ENCODE peak calls at places on chromosomes 1 and 21, in five cellular contexts. One of them, this sample, is unnamed.

GRCh38 chr1:226002667-226003501 is 3.7 kb upstream of the SDE2 start:
- DNase-seq in fibroblast of lung: peak
- DNase-seq in astrocyte of the cerebellum: no peak
- DNase-seq in spleen: peak
- DNase-seq in OCI-LY7: no peak
- DNase-seq in this sample: no peak

GRCh38 chr1:245589827-245590421 is 435.1 kb downstream of the KIF26B start:
- DNase-seq in fibroblast of lung: no peak
- DNase-seq in spleen: no peak
- DNase-seq in OCI-LY7: no peak
- DNase-seq in astrocyte of the cerebellum: no peak
- DNase-seq in this sample: no peak

GRCh38 chr1:156081174-156082110 is 823 bp downstream of the MEX3A start:
- DNase-seq in OCI-LY7: no peak
- DNase-seq in astrocyte of the cerebellum: no peak
- DNase-seq in fibroblast of lung: peak
- DNase-seq in spleen: no peak
- DNase-seq in this sample: no peak

GRCh38 chr1:95108792-95109191 is 8.4 kb upstream of the TLCD4 start:
- DNase-seq in OCI-LY7: no peak
- DNase-seq in fibroblast of lung: no peak
- DNase-seq in spleen: no peak
- DNase-seq in astrocyte of the cerebellum: no peak
- DNase-seq in this sample: no peak

GRCh38 chr1:25216123-25216522 is 16.2 kb downstream of the SYF2 start:
- DNase-seq in fibroblast of lung: no peak
- DNase-seq in astrocyte of the cerebellum: no peak
- DNase-seq in spleen: peak
- DNase-seq in OCI-LY7: peak
- DNase-seq in this sample: no peak

GRCh38 chr1:158930504-158930903 is 848 bp upstream of the PYHIN1 start:
- DNase-seq in OCI-LY7: peak
- DNase-seq in astrocyte of the cerebellum: no peak
- DNase-seq in fibroblast of lung: no peak
- DNase-seq in spleen: no peak
- DNase-seq in this sample: no peak

GRCh38 chr1:42767510-42767924 is 468 bp downstream of the C1orf50 start:
- DNase-seq in fibroblast of lung: no peak
- DNase-seq in astrocyte of the cerebellum: no peak
- DNase-seq in spleen: no peak
- DNase-seq in OCI-LY7: no peak
- DNase-seq in this sample: no peak

GRCh38 chr1:3219005-3219724 is 150.2 kb downstream of the PRDM16 start:
- DNase-seq in astrocyte of the cerebellum: peak
- DNase-seq in OCI-LY7: no peak
- DNase-seq in spleen: no peak
- DNase-seq in fibroblast of lung: peak
- DNase-seq in this sample: no peak

GRCh38 chr1:240719953-240720700 is 108.2 kb upstream of the GREM2 start:
- DNase-seq in spleen: no peak
- DNase-seq in fibroblast of lung: no peak
- DNase-seq in OCI-LY7: no peak
- DNase-seq in astrocyte of the cerebellum: no peak
- DNase-seq in this sample: no peak

GRCh38 chr1:115429242-115429641 is 91.2 kb upstream of the NGF start:
- DNase-seq in spleen: no peak
- DNase-seq in astrocyte of the cerebellum: no peak
- DNase-seq in fibroblast of lung: peak
- DNase-seq in OCI-LY7: no peak
- DNase-seq in this sample: no peak

GRCh38 chr1:116722016-116722838 is 32.0 kb upstream of the CD2 start:
- DNase-seq in fibroblast of lung: peak
- DNase-seq in astrocyte of the cerebellum: no peak
- DNase-seq in OCI-LY7: no peak
- DNase-seq in spleen: no peak
- DNase-seq in this sample: no peak

GRCh38 chr1:224498574-224499170 is 64.1 kb upstream of the WDR26 start:
- DNase-seq in astrocyte of the cerebellum: peak
- DNase-seq in OCI-LY7: no peak
- DNase-seq in spleen: no peak
- DNase-seq in fibroblast of lung: peak
- DNase-seq in this sample: no peak

GRCh38 chr1:214445846-214446614 is 105.4 kb downstream of the PTPN14 start:
- DNase-seq in fibroblast of lung: peak
- DNase-seq in astrocyte of the cerebellum: peak
- DNase-seq in spleen: no peak
- DNase-seq in OCI-LY7: no peak
- DNase-seq in this sample: no peak

GRCh38 chr1:228161866-228162265 is 3.7 kb upstream of the IBA57 start:
- DNase-seq in fibroblast of lung: no peak
- DNase-seq in OCI-LY7: no peak
- DNase-seq in spleen: no peak
- DNase-seq in astrocyte of the cerebellum: no peak
- DNase-seq in this sample: no peak

GRCh38 chr1:198778049-198778448 is 139.2 kb downstream of the PTPRC start:
- DNase-seq in spleen: peak
- DNase-seq in OCI-LY7: no peak
- DNase-seq in fibroblast of lung: peak
- DNase-seq in astrocyte of the cerebellum: peak
- DNase-seq in this sample: no peak

GRCh38 chr1:50667272-50667671 is 244.0 kb upstream of the DMRTA2 start:
- DNase-seq in spleen: no peak
- DNase-seq in OCI-LY7: peak
- DNase-seq in astrocyte of the cerebellum: no peak
- DNase-seq in fibroblast of lung: no peak
- DNase-seq in this sample: no peak

GRCh38 chr1:112954059-112954458 is 1.9 kb downstream of the SLC16A1 start:
- DNase-seq in spleen: no peak
- DNase-seq in OCI-LY7: no peak
- DNase-seq in fibroblast of lung: peak
- DNase-seq in astrocyte of the cerebellum: no peak
- DNase-seq in this sample: no peak

GRCh38 chr1:1157914-1158710 is 15.6 kb upstream of the TTLL10 start:
- DNase-seq in fibroblast of lung: peak
- DNase-seq in astrocyte of the cerebellum: no peak
- DNase-seq in OCI-LY7: peak
- DNase-seq in spleen: no peak
- DNase-seq in this sample: peak

GRCh38 chr1:79633456-79633855 is 626.9 kb upstream of the ADGRL4 start:
- DNase-seq in OCI-LY7: no peak
- DNase-seq in astrocyte of the cerebellum: peak
- DNase-seq in fibroblast of lung: peak
- DNase-seq in spleen: no peak
- DNase-seq in this sample: no peak

GRCh38 chr1:88646852-88647645 is 37.0 kb upstream of the PKN2 start:
- DNase-seq in fibroblast of lung: no peak
- DNase-seq in OCI-LY7: no peak
- DNase-seq in astrocyte of the cerebellum: no peak
- DNase-seq in spleen: no peak
- DNase-seq in this sample: no peak

GRCh38 chr1:86594284-86594683 is 47.4 kb downstream of the CLCA4 start:
- DNase-seq in fibroblast of lung: no peak
- DNase-seq in spleen: no peak
- DNase-seq in OCI-LY7: no peak
- DNase-seq in astrocyte of the cerebellum: no peak
- DNase-seq in this sample: no peak

GRCh38 chr1:30087465-30087864 is 635.9 kb downstream of the MATN1 start:
- DNase-seq in astrocyte of the cerebellum: no peak
- DNase-seq in OCI-LY7: peak
- DNase-seq in spleen: no peak
- DNase-seq in fibroblast of lung: no peak
- DNase-seq in this sample: no peak

GRCh38 chr1:3366181-3367051 is 88.0 kb upstream of the ARHGEF16 start:
- DNase-seq in spleen: no peak
- DNase-seq in fibroblast of lung: peak
- DNase-seq in OCI-LY7: no peak
- DNase-seq in astrocyte of the cerebellum: peak
- DNase-seq in this sample: no peak

GRCh38 chr1:56494306-56494705 is 85.1 kb downstream of the PLPP3 start:
- DNase-seq in spleen: no peak
- DNase-seq in astrocyte of the cerebellum: no peak
- DNase-seq in fibroblast of lung: no peak
- DNase-seq in OCI-LY7: no peak
- DNase-seq in this sample: no peak

GRCh38 chr1:33612877-33613487 is 140.5 kb downstream of the ZSCAN20 start:
- DNase-seq in fibroblast of lung: peak
- DNase-seq in OCI-LY7: peak
- DNase-seq in spleen: no peak
- DNase-seq in astrocyte of the cerebellum: peak
- DNase-seq in this sample: peak

GRCh38 chr1:186948542-186948941 is 119.8 kb downstream of the PLA2G4A start:
- DNase-seq in spleen: no peak
- DNase-seq in fibroblast of lung: peak
- DNase-seq in OCI-LY7: no peak
- DNase-seq in astrocyte of the cerebellum: no peak
- DNase-seq in this sample: no peak

GRCh38 chr1:56520202-56520601 is 59.2 kb downstream of the PLPP3 start:
- DNase-seq in spleen: no peak
- DNase-seq in astrocyte of the cerebellum: peak
- DNase-seq in fibroblast of lung: no peak
- DNase-seq in OCI-LY7: no peak
- DNase-seq in this sample: no peak

GRCh38 chr1:1577367-1578011 is 2.8 kb upstream of the SSU72 start:
- DNase-seq in astrocyte of the cerebellum: no peak
- DNase-seq in fibroblast of lung: no peak
- DNase-seq in spleen: no peak
- DNase-seq in OCI-LY7: no peak
- DNase-seq in this sample: no peak

GRCh38 chr21:45979141-45979631 is 2.4 kb upstream of the COL6A1 start:
- DNase-seq in fibroblast of lung: no peak
- DNase-seq in astrocyte of the cerebellum: no peak
- DNase-seq in spleen: peak
- DNase-seq in OCI-LY7: no peak
- DNase-seq in this sample: no peak

GRCh38 chr1:91799159-91799558 is 86.8 kb downstream of the TGFBR3 start:
- DNase-seq in OCI-LY7: no peak
- DNase-seq in astrocyte of the cerebellum: no peak
- DNase-seq in spleen: no peak
- DNase-seq in fibroblast of lung: no peak
- DNase-seq in this sample: no peak

GRCh38 chr21:32412162-32412997 is at the start of gene EVA1C:
- DNase-seq in astrocyte of the cerebellum: no peak
- DNase-seq in fibroblast of lung: peak
- DNase-seq in spleen: peak
- DNase-seq in OCI-LY7: no peak
- DNase-seq in this sample: peak

GRCh38 chr1:212718499-212718898 is 18.9 kb upstream of the BATF3 start:
- DNase-seq in spleen: no peak
- DNase-seq in OCI-LY7: no peak
- DNase-seq in fibroblast of lung: no peak
- DNase-seq in astrocyte of the cerebellum: no peak
- DNase-seq in this sample: no peak
- TF ChIP-seq CTCF in spleen: no peak
- TF ChIP-seq CTCF in OCI-LY7: peak
- TF ChIP-seq CTCF in fibroblast of lung: peak
- TF ChIP-seq CTCF in astrocyte of the cerebellum: peak
- TF ChIP-seq CTCF in this sample: no peak

DNA sequence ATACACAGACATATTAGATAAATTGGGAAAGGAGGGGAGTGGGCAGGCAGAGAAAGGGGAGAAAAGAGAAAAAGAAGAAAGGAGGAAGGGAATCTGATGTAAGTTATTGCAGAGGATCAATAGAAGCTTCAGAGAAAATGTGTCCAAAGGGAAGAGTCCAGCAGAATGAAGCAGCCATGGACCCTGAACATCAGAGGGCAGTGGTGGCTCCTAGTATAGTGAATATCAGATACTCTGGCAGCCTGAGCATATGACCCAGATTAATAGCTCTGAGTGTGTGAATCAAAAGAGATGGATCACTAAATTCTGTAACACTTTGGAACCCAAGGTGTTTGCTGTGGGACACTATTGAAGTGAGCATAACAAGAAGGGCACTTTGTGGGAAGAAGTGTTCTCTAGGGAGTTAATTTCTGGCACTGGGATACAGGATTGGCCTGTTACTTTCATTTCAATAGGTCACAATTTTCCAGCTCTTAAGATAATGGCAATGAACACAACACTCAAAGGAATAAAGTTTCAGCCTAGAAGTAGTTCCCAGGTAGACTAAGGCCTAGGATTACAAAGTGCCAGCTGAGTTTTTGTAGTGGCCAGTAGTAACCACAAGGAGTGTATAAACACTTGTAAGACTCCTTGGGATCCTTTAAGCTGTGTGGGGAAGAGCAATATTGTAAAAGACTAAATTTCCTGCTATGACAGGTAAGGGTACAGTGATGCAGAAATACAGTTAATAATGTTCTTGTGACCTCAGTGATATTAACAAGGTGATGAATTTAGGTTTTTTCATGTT is 164.4 kb upstream of the BEND5 start:
- DNase-seq in spleen: no peak
- DNase-seq in astrocyte of the cerebellum: no peak
- DNase-seq in OCI-LY7: no peak
- DNase-seq in fibroblast of lung: no peak
- DNase-seq in this sample: no peak
- TF ChIP-seq CTCF in spleen: no peak
- TF ChIP-seq CTCF in astrocyte of the cerebellum: peak
- TF ChIP-seq CTCF in OCI-LY7: no peak
- TF ChIP-seq CTCF in fibroblast of lung: no peak
- TF ChIP-seq CTCF in this sample: no peak

DNA sequence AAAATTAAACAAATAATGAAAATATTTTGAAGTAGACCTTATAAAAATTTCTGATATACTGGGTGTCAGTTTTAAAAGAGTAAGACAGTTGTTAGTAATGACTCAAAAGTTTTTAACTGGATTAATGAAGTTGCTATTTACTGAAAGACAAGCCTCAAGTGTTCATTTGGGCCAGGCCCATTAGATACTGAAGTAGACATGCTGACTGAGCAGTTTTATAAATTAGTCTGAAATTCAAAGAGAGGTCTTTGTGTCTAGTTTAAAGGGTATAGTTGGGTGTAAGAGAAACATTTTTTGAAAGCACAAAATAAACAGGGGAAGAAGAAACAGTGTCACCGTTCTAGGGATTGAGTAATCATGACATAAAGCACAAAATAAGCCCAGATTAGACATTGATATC is 1577.2 kb downstream of the AMY1C start:
- DNase-seq in spleen: no peak
- DNase-seq in astrocyte of the cerebellum: no peak
- DNase-seq in fibroblast of lung: no peak
- DNase-seq in OCI-LY7: no peak
- DNase-seq in this sample: no peak
- TF ChIP-seq CTCF in spleen: no peak
- TF ChIP-seq CTCF in astrocyte of the cerebellum: no peak
- TF ChIP-seq CTCF in fibroblast of lung: no peak
- TF ChIP-seq CTCF in OCI-LY7: no peak
- TF ChIP-seq CTCF in this sample: no peak

DNA sequence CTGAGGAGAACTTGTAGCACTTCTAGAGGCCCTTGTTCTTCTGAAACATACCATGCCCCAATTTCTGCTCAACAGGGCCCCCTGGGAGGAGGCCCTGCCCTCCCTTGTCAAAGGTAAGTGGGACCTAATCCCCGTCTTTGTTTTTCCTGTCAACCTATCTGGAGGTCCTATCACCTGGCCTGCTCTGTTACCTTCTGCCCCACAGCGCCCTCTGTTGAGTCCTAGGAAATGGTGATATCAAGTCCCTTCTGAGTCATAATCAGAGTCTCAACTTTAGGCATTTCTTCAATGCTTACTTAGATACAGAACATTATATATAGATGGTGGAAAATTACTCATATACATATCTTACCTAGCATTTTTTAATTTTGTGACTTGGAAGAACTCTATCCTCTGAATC is 28.2 kb upstream of the FCRL4 start:
- DNase-seq in astrocyte of the cerebellum: no peak
- DNase-seq in OCI-LY7: peak
- DNase-seq in spleen: no peak
- DNase-seq in fibroblast of lung: no peak
- DNase-seq in this sample: peak
- TF ChIP-seq CTCF in astrocyte of the cerebellum: no peak
- TF ChIP-seq CTCF in OCI-LY7: peak
- TF ChIP-seq CTCF in spleen: peak
- TF ChIP-seq CTCF in fibroblast of lung: no peak
- TF ChIP-seq CTCF in this sample: peak